ENCODE peak calls at places on chromosomes 7 and 10, in five cellular contexts. N is A549, B is K562, E is HepG2, D is GM12878. Q is an unnamed sample.

GRCh38 chr7:24476227-24476626 is 97.0 kb upstream of the PALS2 start:
- DNase-seq in D (no peak), B (no peak), N (no peak), E (no peak), Q (no peak)

GRCh38 chr10:124035928-124036558 is 57.4 kb downstream of the CHST15 start:
- DNase-seq in D (peak), B (peak), N (no peak), E (peak), Q (no peak)

GRCh38 chr7:18976715-18977466 is 140.5 kb downstream of the TWIST1 start:
- DNase-seq in B (no peak), D (no peak), E (no peak), N (no peak), Q (no peak)

GRCh38 chr10:78261291-78261690 is 227.6 kb downstream of the RPS24 start:
- DNase-seq in D (no peak), N (no peak), B (no peak), E (no peak), Q (no peak)

GRCh38 chr7:16978358-16979244 is 96.8 kb upstream of the AGR3 start:
- DNase-seq in N (peak), B (no peak), E (peak), D (no peak), Q (no peak)

GRCh38 chr7:51014811-51015210 is 232.1 kb upstream of the GRB10 start:
- DNase-seq in N (no peak), D (no peak), E (no peak), B (no peak), Q (no peak)

GRCh38 chr7:108455524-108455832 is 758 bp downstream of the NRCAM start:
- DNase-seq in N (no peak), D (no peak), E (no peak), B (no peak), Q (no peak)

GRCh38 chr10:22042557-22043326 is 39.2 kb upstream of the DNAJC1 start:
- DNase-seq in N (peak), E (no peak), D (no peak), B (peak), Q (peak)

GRCh38 chr10:79335094-79335469 is 12.2 kb upstream of the PPIF start:
- DNase-seq in N (no peak), D (no peak), B (no peak), E (no peak), Q (no peak)

GRCh38 chr7:8442814-8443304 is 9.4 kb downstream of the NXPH1 start:
- DNase-seq in B (peak), E (no peak), N (no peak), D (no peak), Q (peak)

GRCh38 chr10:7408003-7408493 is 2.8 kb downstream of the SFMBT2 start:
- DNase-seq in E (no peak), N (no peak), B (peak), D (no peak), Q (peak)

GRCh38 chr10:7409732-7410168 is 1.1 kb downstream of the SFMBT2 start:
- DNase-seq in D (no peak), N (no peak), E (no peak), B (peak), Q (no peak)

GRCh38 chr10:7407368-7408002 is 3.3 kb downstream of the SFMBT2 start:
- DNase-seq in B (no peak), E (no peak), N (no peak), D (no peak), Q (peak)

GRCh38 chr10:7409045-7409731 is 1.6 kb downstream of the SFMBT2 start:
- DNase-seq in E (no peak), D (peak), N (peak), B (peak), Q (no peak)

DNA sequence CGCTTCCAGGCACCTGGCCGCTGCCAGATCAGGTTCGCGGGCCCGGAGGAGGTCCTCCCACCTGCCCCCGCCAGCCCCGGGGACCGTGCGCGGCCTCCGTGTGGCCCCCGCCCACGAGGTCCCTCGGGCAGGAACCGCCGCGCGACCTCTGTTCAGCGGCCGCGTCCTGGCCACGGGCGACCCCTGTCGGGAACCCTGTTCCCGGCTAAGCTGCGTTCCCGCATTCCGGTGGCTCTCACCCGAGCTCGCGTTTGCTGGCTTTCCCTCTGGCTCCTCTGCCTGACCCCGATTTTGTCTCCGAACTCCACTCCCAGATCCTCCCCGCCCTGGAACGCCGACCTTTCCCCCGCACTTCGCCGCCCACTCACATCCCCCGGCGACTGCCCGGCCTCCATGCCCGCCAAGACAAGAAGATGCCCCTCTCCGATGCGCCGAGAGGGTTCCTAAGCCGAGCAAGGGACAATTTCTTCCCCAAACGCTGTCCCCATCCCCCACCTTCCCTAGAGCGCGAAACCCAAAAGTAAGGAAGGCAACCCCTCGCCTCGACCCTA is 2.3 kb downstream of the SFMBT2 start:
- DNase-seq in E (no peak), B (peak), N (peak), D (no peak), Q (peak)
- TF ChIP-seq ESRRA in E (no peak), B (no peak), N (no peak), D (no peak), Q (no peak)

GRCh38 chr7:40329601-40330153 is 194.9 kb downstream of the SUGCT start:
- DNase-seq in E (peak), B (peak), D (no peak), N (peak), Q (no peak)
- TF ChIP-seq ESRRA in E (no peak), B (no peak), D (no peak), N (no peak), Q (no peak)

GRCh38 chr7:150389532-150389816 is 10.3 kb downstream of the ZNF775 start:
- DNase-seq in E (no peak), N (no peak), B (no peak), D (no peak), Q (no peak)

GRCh38 chr7:150385240-150385830 is 6.2 kb downstream of the ZNF775 start:
- DNase-seq in E (no peak), B (no peak), D (no peak), N (no peak), Q (peak)

GRCh38 chr7:150388709-150389531 is 9.8 kb downstream of the ZNF775 start:
- DNase-seq in B (no peak), N (no peak), E (peak), D (no peak), Q (no peak)

GRCh38 chr7:150390206-150390605 is 11.1 kb downstream of the ZNF775 start:
- DNase-seq in B (no peak), E (no peak), D (no peak), N (no peak), Q (no peak)

DNA sequence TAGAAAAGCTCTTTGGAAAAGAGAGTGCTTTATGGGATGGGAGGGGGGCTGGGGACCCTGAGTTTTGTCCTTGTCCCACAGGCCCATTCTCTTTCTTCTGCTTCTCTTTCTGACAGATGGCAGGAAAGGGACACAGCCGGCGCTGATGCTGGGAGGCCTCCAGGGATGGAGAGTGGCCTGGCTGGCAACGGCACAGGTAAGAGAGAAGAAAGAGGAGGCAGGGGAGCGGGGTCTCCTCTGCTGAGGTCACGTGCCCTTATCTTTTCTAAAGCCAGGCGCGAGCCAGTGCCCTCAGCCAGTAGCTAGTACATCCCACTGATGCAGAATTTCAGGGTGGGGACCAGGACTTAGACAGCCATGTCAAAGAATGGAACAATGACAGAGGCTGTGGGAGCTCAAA is 9.2 kb downstream of the ZNF775 start:
- DNase-seq in E (no peak), B (no peak), D (no peak), N (no peak), Q (no peak)
- TF ChIP-seq ESRRA in E (no peak), B (no peak), D (no peak), N (no peak), Q (no peak)

DNA sequence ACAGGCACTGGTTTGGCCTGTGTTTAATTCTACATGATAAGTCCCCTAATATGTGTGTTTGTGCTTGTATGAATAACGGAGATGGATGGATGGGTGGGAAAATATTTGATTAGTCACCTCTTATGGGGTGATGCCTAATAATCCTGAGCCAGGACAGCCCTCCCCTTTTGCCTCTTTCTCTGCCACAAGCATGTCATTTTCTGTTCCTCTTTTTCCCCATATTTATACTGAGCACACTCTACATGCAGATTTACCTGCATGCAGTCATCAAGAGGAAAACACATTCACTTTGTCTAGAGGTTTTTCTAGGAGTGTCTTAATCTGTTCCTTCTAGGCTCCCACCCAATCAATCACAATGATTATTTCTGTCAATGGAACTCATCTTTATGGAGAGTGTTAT is 111.6 kb upstream of the TBX20 start:
- DNase-seq in B (no peak), N (no peak), E (no peak), D (no peak), Q (no peak)
- TF ChIP-seq ESRRA in B (no peak), N (no peak), E (no peak), D (no peak), Q (no peak)

Q was measured in WTC11.